ENCODE peak calls at places on chromosomes 6 and 20, in four cellular contexts. One of them, this sample, is unnamed.

GRCh38 chr6:71979911-71980310 is 93.6 kb downstream of the RIMS1 start:
- DNase-seq in GM12878: no peak
- DNase-seq in K562: no peak
- DNase-seq in H1: no peak
- DNase-seq in this sample: no peak

GRCh38 chr20:53527196-53527595 is 66.4 kb downstream of the ZNF217 start:
- DNase-seq in GM12878: no peak
- DNase-seq in K562: no peak
- DNase-seq in H1: no peak
- DNase-seq in this sample: no peak

GRCh38 chr20:43534016-43534415 is 24.8 kb upstream of the SGK2 start:
- DNase-seq in GM12878: no peak
- DNase-seq in K562: no peak
- DNase-seq in H1: no peak
- DNase-seq in this sample: no peak

GRCh38 chr6:123415844-123416468 is 220.8 kb downstream of the TRDN start:
- DNase-seq in GM12878: no peak
- DNase-seq in K562: peak
- DNase-seq in H1: peak
- DNase-seq in this sample: peak

GRCh38 chr6:156534594-156534993 is 242.6 kb upstream of the ARID1B start:
- DNase-seq in GM12878: no peak
- DNase-seq in K562: no peak
- DNase-seq in H1: no peak
- DNase-seq in this sample: no peak

GRCh38 chr6:21942910-21943309 is 349.4 kb downstream of the SOX4 start:
- DNase-seq in GM12878: no peak
- DNase-seq in K562: no peak
- DNase-seq in H1: no peak
- DNase-seq in this sample: no peak

GRCh38 chr20:25220021-25220730 is 24.7 kb downstream of the ENTPD6 start:
- DNase-seq in GM12878: no peak
- DNase-seq in K562: no peak
- DNase-seq in H1: no peak
- DNase-seq in this sample: no peak

GRCh38 chr6:47302043-47302442 is 7.7 kb downstream of the TNFRSF21 start:
- DNase-seq in GM12878: no peak
- DNase-seq in K562: no peak
- DNase-seq in H1: no peak
- DNase-seq in this sample: no peak

GRCh38 chr6:158853072-158853871 is 34.1 kb upstream of the EZR start:
- DNase-seq in GM12878: peak
- DNase-seq in K562: peak
- DNase-seq in H1: peak
- DNase-seq in this sample: peak

GRCh38 chr6:125188594-125189203 is 35.1 kb downstream of the TPD52L1 start:
- DNase-seq in GM12878: no peak
- DNase-seq in K562: no peak
- DNase-seq in H1: no peak
- DNase-seq in this sample: no peak

GRCh38 chr6:67875877-67876383 is 759.2 kb upstream of the ADGRB3 start:
- DNase-seq in GM12878: no peak
- DNase-seq in K562: no peak
- DNase-seq in H1: no peak
- DNase-seq in this sample: no peak

GRCh38 chr20:63345328-63346100 is 15.6 kb downstream of the CHRNA4 start:
- DNase-seq in GM12878: no peak
- DNase-seq in K562: no peak
- DNase-seq in H1: no peak
- DNase-seq in this sample: no peak

GRCh38 chr6:155340464-155341129 is 26.3 kb upstream of the TFB1M start:
- DNase-seq in GM12878: no peak
- DNase-seq in K562: no peak
- DNase-seq in H1: no peak
- DNase-seq in this sample: peak

GRCh38 chr20:33733654-33734576 is 2.1 kb downstream of the ZNF341 start:
- DNase-seq in GM12878: peak
- DNase-seq in K562: no peak
- DNase-seq in H1: peak
- DNase-seq in this sample: peak

GRCh38 chr6:16533721-16534136 is 227.5 kb downstream of the ATXN1 start:
- DNase-seq in GM12878: no peak
- DNase-seq in K562: no peak
- DNase-seq in H1: no peak
- DNase-seq in this sample: no peak

GRCh38 chr20:51534764-51535386 is 7.6 kb downstream of the NFATC2 start:
- DNase-seq in GM12878: no peak
- DNase-seq in K562: no peak
- DNase-seq in H1: no peak
- DNase-seq in this sample: no peak

GRCh38 chr20:9912858-9913434 is 74.1 kb upstream of the PAK5 start:
- DNase-seq in GM12878: no peak
- DNase-seq in K562: peak
- DNase-seq in H1: peak
- DNase-seq in this sample: peak

GRCh38 chr6:3193102-3193837 is 34.2 kb downstream of the TUBB2B start:
- DNase-seq in GM12878: no peak
- DNase-seq in K562: no peak
- DNase-seq in H1: no peak
- DNase-seq in this sample: no peak

GRCh38 chr20:401682-402495 is 6.2 kb upstream of the RBCK1 start:
- DNase-seq in GM12878: no peak
- DNase-seq in K562: no peak
- DNase-seq in H1: no peak
- DNase-seq in this sample: peak

GRCh38 chr6:139877828-139878405 is 503.5 kb upstream of the CITED2 start:
- DNase-seq in GM12878: no peak
- DNase-seq in K562: no peak
- DNase-seq in H1: no peak
- DNase-seq in this sample: no peak

GRCh38 chr6:121504227-121504626 is 68.8 kb downstream of the GJA1 start:
- DNase-seq in GM12878: no peak
- DNase-seq in K562: no peak
- DNase-seq in H1: no peak
- DNase-seq in this sample: no peak

GRCh38 chr6:53318429-53318828 is 30.3 kb downstream of the ELOVL5 start:
- DNase-seq in GM12878: no peak
- DNase-seq in K562: no peak
- DNase-seq in H1: no peak
- DNase-seq in this sample: no peak

GRCh38 chr6:113668712-113669408 is 188.3 kb upstream of the MARCKS start:
- DNase-seq in GM12878: no peak
- DNase-seq in K562: no peak
- DNase-seq in H1: no peak
- DNase-seq in this sample: peak

GRCh38 chr20:20201639-20202038 is 149.3 kb downstream of the CFAP61 start:
- DNase-seq in GM12878: no peak
- DNase-seq in K562: no peak
- DNase-seq in H1: no peak
- DNase-seq in this sample: no peak
- TF ChIP-seq GABPA in GM12878: no peak
- TF ChIP-seq GABPA in K562: no peak
- TF ChIP-seq GABPA in H1: no peak
- TF ChIP-seq GABPA in this sample: no peak

DNA sequence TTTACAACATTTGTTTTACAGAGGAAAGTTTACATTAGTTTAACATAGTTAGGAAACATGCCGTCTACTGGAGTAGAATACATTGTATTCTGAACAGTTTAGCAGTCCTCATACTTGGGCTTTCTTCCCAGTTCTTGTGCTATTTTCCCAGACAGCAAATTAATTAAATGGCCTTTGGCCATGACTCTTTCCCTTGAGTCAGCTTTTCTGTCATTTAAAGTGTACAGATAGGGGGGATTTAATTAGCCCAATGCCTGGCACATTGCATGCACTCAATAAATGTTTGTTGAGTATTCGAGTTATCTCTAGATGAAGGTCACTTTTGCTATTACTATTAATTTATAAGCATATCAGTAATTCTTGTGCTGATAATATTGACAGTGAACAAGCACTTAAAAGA is 1.6 kb downstream of the TMEM244 start:
- DNase-seq in GM12878: no peak
- DNase-seq in K562: no peak
- DNase-seq in H1: no peak
- DNase-seq in this sample: no peak
- H3K4me2 ChIP-seq in GM12878: no peak
- H3K4me2 ChIP-seq in K562: no peak
- H3K4me2 ChIP-seq in H1: no peak
- H3K4me2 ChIP-seq in this sample: no peak

GRCh38 chr6:110233769-110234374 is 53.6 kb downstream of the CDC40 start:
- DNase-seq in GM12878: peak
- DNase-seq in K562: no peak
- DNase-seq in H1: no peak
- DNase-seq in this sample: no peak
- TF ChIP-seq CEBPB in GM12878: no peak
- TF ChIP-seq CEBPB in K562: no peak
- TF ChIP-seq CEBPB in H1: no peak
- TF ChIP-seq CEBPB in this sample: no peak

DNA sequence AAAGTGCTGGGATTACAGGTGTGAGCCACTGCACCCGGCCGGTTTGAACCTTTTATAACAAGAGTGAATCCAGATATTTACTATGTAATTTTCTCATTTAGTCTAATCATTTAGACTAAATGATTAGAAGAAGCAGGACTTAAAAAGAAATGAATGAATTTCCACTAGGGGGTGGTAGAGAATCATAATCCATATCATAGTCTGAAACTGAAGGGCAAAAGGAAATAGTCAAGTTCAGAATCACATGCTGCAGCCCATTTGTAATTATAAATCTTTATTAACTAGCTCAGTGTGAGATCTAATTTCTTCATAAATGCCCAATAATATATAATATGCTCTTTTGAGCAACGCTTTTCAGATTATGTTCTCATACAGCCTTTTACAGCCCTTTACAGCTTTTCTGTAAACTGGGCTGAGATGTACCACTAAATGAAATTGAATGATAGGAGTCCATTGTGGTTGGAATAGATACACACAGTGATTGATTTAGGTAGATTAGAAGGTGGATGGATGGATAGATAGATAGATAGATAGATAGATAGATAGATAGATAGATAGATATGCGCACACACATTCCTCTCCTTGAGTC is 31.8 kb downstream of the PSMB9 start:
- DNase-seq in GM12878: peak
- DNase-seq in K562: peak
- DNase-seq in H1: no peak
- DNase-seq in this sample: peak
- TF ChIP-seq GABPA in GM12878: no peak
- TF ChIP-seq GABPA in K562: no peak
- TF ChIP-seq GABPA in H1: no peak
- TF ChIP-seq GABPA in this sample: no peak

DNA sequence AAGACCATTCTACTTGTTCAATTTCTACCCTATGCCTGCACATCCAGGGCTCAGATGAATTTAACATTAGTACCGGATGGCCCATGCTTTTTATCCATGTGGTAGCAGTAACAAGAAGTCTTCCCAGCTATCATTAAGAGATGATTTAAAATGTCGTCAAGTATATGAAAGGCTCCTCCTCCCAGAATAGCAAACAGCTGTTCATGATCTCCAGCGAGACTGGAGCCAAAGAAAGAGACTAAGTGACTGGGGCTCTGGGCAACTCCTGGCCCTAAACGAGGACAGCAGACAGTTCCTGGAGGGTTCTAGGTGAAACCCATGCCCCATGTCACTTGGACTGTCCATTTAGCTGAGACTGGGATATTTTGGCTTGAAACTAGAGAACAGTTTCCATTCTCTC is 160.8 kb downstream of the CDC5L start:
- DNase-seq in GM12878: no peak
- DNase-seq in K562: no peak
- DNase-seq in H1: no peak
- DNase-seq in this sample: no peak
- H3K4me2 ChIP-seq in GM12878: no peak
- H3K4me2 ChIP-seq in K562: no peak
- H3K4me2 ChIP-seq in H1: no peak
- H3K4me2 ChIP-seq in this sample: no peak

DNA sequence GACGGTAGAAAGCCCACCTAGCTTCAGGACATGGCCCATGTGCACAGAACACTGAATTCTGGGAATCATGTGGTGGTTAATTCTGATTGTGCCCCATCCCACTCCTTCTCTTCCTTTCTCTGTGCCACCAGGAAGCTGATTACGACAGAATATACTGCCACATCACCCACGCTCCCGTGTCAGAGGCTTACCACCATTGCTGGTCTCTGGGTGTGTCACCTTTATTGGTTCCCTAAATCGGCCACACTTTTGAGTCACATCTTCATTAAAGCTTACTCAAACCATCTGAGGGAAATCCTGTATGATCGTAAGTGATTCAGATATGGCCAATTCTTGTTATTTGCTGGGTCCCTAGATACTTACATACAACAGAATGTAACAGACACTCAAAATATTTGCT is 3.1 kb downstream of the TRMT6 start:
- DNase-seq in GM12878: no peak
- DNase-seq in K562: no peak
- DNase-seq in H1: no peak
- DNase-seq in this sample: no peak
- TF ChIP-seq CEBPB in GM12878: no peak
- TF ChIP-seq CEBPB in K562: no peak
- TF ChIP-seq CEBPB in H1: no peak
- TF ChIP-seq CEBPB in this sample: no peak

This sample was measured in HepG2.